ENCODE peak calls at places on chromosomes 3 and 15, in four cellular contexts. Y, F, R and I are unnamed samples. For H3K27me3, the result is how much of the 10 kb centered on the place peaks cover.

GRCh38 chr15:37031198-37031597 is 69.2 kb downstream of the MEIS2 start:
- DNase-seq in Y (peak), F (no peak), R (no peak), I (peak)

GRCh38 chr3:144491333-144491732 is 519.7 kb downstream of the DIPK2A start:
- DNase-seq in Y (no peak), F (no peak), R (no peak), I (no peak)

GRCh38 chr3:41265823-41266273 is 66.5 kb downstream of the CTNNB1 start:
- DNase-seq in Y (peak), F (no peak), R (no peak), I (no peak)

GRCh38 chr3:47444103-47444502 is 31.6 kb downstream of the SCAP start:
- DNase-seq in Y (no peak), F (no peak), R (peak), I (peak)

GRCh38 chr15:35596261-35596660 is 50.3 kb upstream of the DPH6 start:
- DNase-seq in Y (no peak), F (no peak), R (no peak), I (peak)

GRCh38 chr3:13495921-13496723 is 16.0 kb downstream of the HDAC11 start:
- DNase-seq in Y (peak), F (peak), R (peak), I (peak)

GRCh38 chr15:61687651-61688050 is 372.6 kb downstream of the VPS13C start:
- DNase-seq in Y (no peak), F (no peak), R (no peak), I (no peak)

GRCh38 chr3:171270541-171270940 is 189.7 kb downstream of the TNIK start:
- DNase-seq in Y (no peak), F (no peak), R (no peak), I (no peak)

GRCh38 chr15:63969652-63970421 is 76.4 kb downstream of the DAPK2 start:
- DNase-seq in Y (no peak), F (no peak), R (no peak), I (no peak)

GRCh38 chr15:77999486-77999885 is 78.0 kb downstream of the TBC1D2B start:
- DNase-seq in Y (no peak), F (no peak), R (no peak), I (no peak)

DNA sequence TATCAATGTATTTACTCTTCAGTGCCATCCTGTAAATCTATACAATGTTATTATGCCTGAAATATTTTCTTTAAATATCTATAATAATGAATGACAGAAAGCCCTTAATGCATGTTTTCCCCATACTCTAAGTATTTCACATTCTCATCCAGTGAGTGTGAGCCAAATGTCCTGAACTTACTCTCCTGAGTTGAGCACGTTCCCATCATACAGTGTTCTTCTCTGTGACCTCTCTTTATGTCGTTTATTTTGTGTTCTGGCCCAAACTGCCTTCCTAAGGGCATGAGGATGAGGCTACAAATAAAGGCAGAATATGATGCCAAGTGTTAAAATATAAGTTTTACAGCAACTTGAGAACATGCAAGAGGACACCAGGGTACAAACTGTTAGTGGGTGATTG is 3.3 kb downstream of the OSBPL10 start:
- DNase-seq in Y (no peak), F (no peak), R (no peak), I (no peak)
- TF ChIP-seq CTCF in Y (no peak), F (no peak), R (no peak), I (no peak)

GRCh38 chr15:69593981-69594966 is 141.7 kb downstream of the RPLP1 start:
- DNase-seq in Y (no peak), F (no peak), R (peak), I (peak)

GRCh38 chr15:69595009-69595825 is 142.6 kb downstream of the RPLP1 start:
- DNase-seq in Y (no peak), F (no peak), R (peak), I (no peak)

GRCh38 chr15:69599271-69599670 is 146.7 kb downstream of the RPLP1 start:
- DNase-seq in Y (no peak), F (no peak), R (no peak), I (no peak)

GRCh38 chr15:69600556-69601085 is 148.0 kb downstream of the RPLP1 start:
- DNase-seq in Y (no peak), F (no peak), R (peak), I (no peak)

GRCh38 chr15:69597061-69597592 is 144.5 kb downstream of the RPLP1 start:
- DNase-seq in Y (no peak), F (no peak), R (peak), I (no peak)
- H3K27me3 ChIP-seq in Y (half or more), F (under half), R (under half), I (half or more)

GRCh38 chr15:101650145-101650544 is 2.0 kb downstream of the TM2D3 start:
- DNase-seq in Y (no peak), F (no peak), R (no peak), I (no peak)
- H3K27ac ChIP-seq in Y (no peak), F (no peak), R (no peak), I (no peak)

GRCh38 chr3:163490119-163490518 is 1588.2 kb downstream of the SI start:
- DNase-seq in Y (no peak), F (peak), R (peak), I (peak)
- TF ChIP-seq CTCF in Y (peak), F (peak), R (peak), I (peak)

GRCh38 chr15:39908186-39908585 is 11.9 kb downstream of the GPR176 start:
- DNase-seq in Y (peak), F (no peak), R (no peak), I (peak)
- H3K27me3 ChIP-seq in Y (under half), F (under half), R (under half), I (under half)